ENCODE peak calls at places on chromosome 19, in seven cellular contexts. D is HCT116, M is Panc1, W is upper lobe of left lung, T is HepG2, C is GM12878, A is K562. V is an unnamed sample.

GRCh38 chr19:16514383-16515019 is 18.3 kb downstream of the C19orf44 start:
- ATAC-seq in A (no peak), D (peak; percentile 40), M (peak; percentile 31), T (peak; percentile 58), W (no peak), C (peak; percentile 71), V (no peak)

GRCh38 chr19:5281588-5281987 is 59.0 kb downstream of the PTPRS start:
- ATAC-seq in D (no peak), M (no peak), W (peak; percentile 86), A (no peak), T (peak; percentile 35), C (no peak), V (peak; percentile 95)

GRCh38 chr19:17370026-17370587 is 7.0 kb downstream of the PLVAP start:
- ATAC-seq in W (no peak), A (no peak), D (no peak), T (no peak), C (peak; percentile 96), M (no peak), V (peak; percentile 67)

GRCh38 chr19:34480971-34481821 is at the start of gene WTIP:
- ATAC-seq in D (peak; percentile 80), C (no peak), T (peak; percentile 82), A (no peak), W (peak; percentile 82), M (peak; percentile 87), V (peak; percentile 91)

GRCh38 chr19:18503337-18503970 is 18.4 kb downstream of the ELL start:
- ATAC-seq in T (no peak), M (no peak), D (no peak), W (no peak), A (no peak), C (no peak), V (no peak)

GRCh38 chr19:8571006-8571411 is 6.2 kb downstream of the MYO1F start:
- ATAC-seq in A (peak; percentile 58), M (peak; percentile 77), D (no peak), C (peak; percentile 41), W (peak; percentile 67), T (no peak), V (no peak)

GRCh38 chr19:32811151-32811550 is 58.4 kb downstream of the SLC7A9 start:
- ATAC-seq in C (no peak), W (no peak), D (no peak), M (no peak), T (no peak), A (no peak), V (no peak)

GRCh38 chr19:45601115-45601514 is 897 bp downstream of the GPR4 start:
- ATAC-seq in M (no peak), T (no peak), A (no peak), W (no peak), D (no peak), C (no peak), V (peak; percentile 9)

GRCh38 chr19:55836340-55836739 is at the start of gene NLRP4:
- ATAC-seq in M (no peak), T (no peak), D (peak; percentile 63), C (no peak), A (peak; percentile 76), W (no peak), V (no peak)

GRCh38 chr19:55370305-55370988 is at the start of gene IL11:
- ATAC-seq in M (peak; percentile 9), C (no peak), W (no peak), T (no peak), D (no peak), A (no peak), V (no peak)

GRCh38 chr19:57239982-57240310 is 486 bp upstream of the ZNF805 start:
- ATAC-seq in M (peak; percentile 53), C (peak; percentile 12), D (no peak), W (peak; percentile 15), T (no peak), A (no peak), V (peak; percentile 6)

GRCh38 chr19:6587093-6587820 is 3.7 kb downstream of the CD70 start:
- ATAC-seq in A (peak; percentile 71), M (peak; percentile 15), D (peak; percentile 25), W (peak; percentile 19), C (peak; percentile 34), T (peak; percentile 57), V (no peak)

GRCh38 chr19:18155095-18156087 is 2.4 kb downstream of the PIK3R2 start:
- ATAC-seq in C (no peak), T (no peak), A (no peak), W (no peak), M (no peak), D (no peak), V (no peak)

GRCh38 chr19:28039677-28040381 is 1173.1 kb downstream of the UQCRFS1 start:
- ATAC-seq in D (no peak), C (no peak), M (no peak), T (no peak), W (no peak), A (no peak), V (no peak)

GRCh38 chr19:18967358-18968146 is 26.5 kb upstream of the HOMER3 start:
- ATAC-seq in M (peak; percentile 77), C (no peak), W (peak; percentile 60), A (no peak), T (peak; percentile 63), D (no peak), V (peak; percentile 69)

GRCh38 chr19:45395524-45396388 is 9.1 kb downstream of the PPP1R13L start:
- ATAC-seq in W (no peak), M (no peak), D (no peak), T (no peak), C (no peak), A (no peak), V (no peak)

GRCh38 chr19:50897191-50897607 is 14.0 kb downstream of the KLK4 start:
- ATAC-seq in W (peak; percentile 44), D (no peak), C (peak; percentile 70), A (no peak), T (no peak), M (no peak), V (no peak)

GRCh38 chr19:16372065-16372915 is 47.7 kb downstream of the KLF2 start:
- ATAC-seq in C (peak; percentile 26), A (no peak), M (no peak), W (no peak), D (no peak), T (no peak), V (no peak)

GRCh38 chr19:8608858-8609209 is 1.7 kb downstream of the ADAMTS10 start:
- ATAC-seq in C (peak; percentile 40), W (no peak), A (no peak), D (no peak), M (no peak), T (peak; percentile 57), V (no peak)

GRCh38 chr19:47497073-47497766 is 13.2 kb upstream of the KPTN start:
- ATAC-seq in T (no peak), D (no peak), A (peak; percentile 92), C (no peak), W (no peak), M (peak; percentile 20), V (no peak)

DNA sequence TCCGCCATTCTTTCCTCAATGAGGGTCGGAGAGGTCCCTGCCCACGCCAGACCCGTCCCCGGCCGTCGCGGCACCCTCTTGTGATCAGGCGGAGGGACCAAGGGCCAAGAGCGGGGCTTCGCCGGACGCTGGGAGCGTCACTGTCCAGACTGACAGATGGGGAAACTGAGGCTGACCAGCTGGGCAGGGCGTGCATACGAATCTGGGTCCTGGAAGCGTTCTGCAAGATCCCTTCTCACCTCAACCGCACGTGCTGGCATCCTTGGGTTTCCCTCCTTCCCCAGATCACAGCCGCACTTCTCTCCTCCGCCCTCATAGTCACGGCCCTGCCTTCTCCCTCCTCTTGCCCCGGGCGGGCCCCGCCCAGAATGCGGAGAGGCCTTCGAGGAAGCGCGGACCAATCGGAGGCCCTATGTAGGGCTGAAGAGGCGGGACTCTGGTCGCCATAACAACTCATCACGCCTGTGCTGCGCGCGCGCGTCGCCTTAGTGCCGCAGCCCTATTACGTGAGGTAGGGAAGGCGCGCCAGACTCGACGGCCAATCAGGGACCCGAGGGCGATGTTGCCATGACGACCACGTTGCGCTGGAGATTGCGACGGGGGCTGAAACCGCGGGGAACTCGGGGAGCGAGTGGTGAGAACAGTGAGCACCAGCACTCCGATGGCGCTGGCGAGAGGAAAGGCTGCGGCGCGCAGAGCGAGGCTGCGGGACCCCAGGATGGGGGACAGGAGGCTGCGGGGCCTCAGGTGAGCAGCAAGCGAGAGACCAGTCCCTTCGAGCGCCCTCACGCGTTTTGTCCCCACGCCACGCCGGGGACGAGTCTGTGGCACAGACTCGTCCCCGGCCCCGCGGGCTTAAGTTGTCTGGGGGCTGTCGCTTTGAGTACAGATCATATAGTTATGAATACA is 5.7 kb downstream of the RNF225 start:
- ATAC-seq in C (peak; percentile 98), W (peak; percentile 99), A (peak; percentile 97), M (peak; percentile 96), T (peak; percentile 90), D (peak; percentile 96), V (peak; percentile 100)
- TF ChIP-seq POLR2AphosphoS5 in C (peak; percentile 84), W (peak; percentile 84), A (peak; percentile 89), M (peak; percentile 95), T (peak; percentile 74), D (peak; percentile 90), V (peak; percentile 58)

DNA sequence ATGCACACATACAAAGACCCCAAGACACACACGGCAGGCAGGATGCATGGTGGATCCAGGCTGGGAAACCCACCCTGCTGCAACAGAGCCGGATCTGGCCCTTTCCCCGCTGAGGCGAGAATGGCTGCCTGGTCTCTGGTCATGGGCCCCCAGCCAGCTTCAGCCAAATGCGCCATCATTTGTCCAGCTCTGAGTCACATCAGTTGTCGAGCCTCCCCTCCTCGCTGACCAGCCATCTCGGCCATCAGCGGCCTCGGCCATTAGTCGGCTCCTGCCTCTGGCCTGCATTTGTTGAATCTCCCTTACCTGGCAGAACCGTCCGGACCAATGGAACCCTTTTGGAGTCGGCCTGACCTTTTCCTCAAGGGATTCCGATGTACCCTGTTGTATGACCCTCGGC is 38.5 kb upstream of the POU2F2 start:
- ATAC-seq in T (no peak), W (no peak), M (no peak), D (no peak), C (no peak), A (peak; percentile 50), V (no peak)
- H3K36me3 ChIP-seq in T (no peaks in the 10 kb centered on the region), W (no peaks in the 10 kb centered on the region), M (no peaks in the 10 kb centered on the region), D (no peaks in the 10 kb centered on the region), C (no peaks in the 10 kb centered on the region), A (no peaks in the 10 kb centered on the region), V (no peaks in the 10 kb centered on the region)

DNA sequence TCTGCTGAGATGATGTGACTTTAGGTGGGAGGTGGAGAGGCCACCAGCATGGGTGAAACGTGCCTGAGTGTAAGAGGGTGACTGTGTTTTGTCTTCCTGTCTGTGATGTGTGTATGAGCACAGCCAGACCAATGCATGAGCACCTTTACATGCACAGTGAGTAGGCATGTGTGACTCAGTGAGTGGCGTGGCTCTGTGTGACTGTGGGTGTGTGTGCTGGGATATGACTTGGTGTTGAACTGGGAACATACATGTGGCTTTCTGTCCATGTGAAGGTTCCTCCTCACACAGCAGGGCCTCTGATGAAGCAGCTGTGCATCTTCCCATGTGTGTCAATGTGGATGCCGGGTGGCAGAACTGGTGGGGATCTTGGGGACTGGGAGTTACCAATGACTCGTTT is 19.9 kb upstream of the LGALS13 start:
- ATAC-seq in M (peak; percentile 26), D (no peak), W (no peak), A (no peak), T (no peak), C (no peak), V (no peak)
- H3K9me3 ChIP-seq in M (peaks cover 6% of the 10 kb centered on the region), D (no peaks in the 10 kb centered on the region), W (peaks cover 5% of the 10 kb centered on the region), A (no peaks in the 10 kb centered on the region), T (no peaks in the 10 kb centered on the region), C (no peaks in the 10 kb centered on the region), V (peaks cover 8% of the 10 kb centered on the region)

GRCh38 chr19:1942078-1942933 is 1.3 kb downstream of the CSNK1G2 start:
- ATAC-seq in M (peak; percentile 71), C (peak; percentile 77), D (peak; percentile 50), A (peak; percentile 85), W (peak; percentile 73), T (peak; percentile 83), V (peak; percentile 27)
- TF ChIP-seq POLR2AphosphoS5 in M (no peak), C (no peak), D (peak; percentile 36), A (no peak), W (peak; percentile 83), T (peak; percentile 23), V (peak; percentile 60)